ENCODE peak calls at places on chromosome 21, in seven cellular contexts. P is stimulated activated CD4-positive, alpha-beta T cell treated with anti-CD3 and anti-CD28 coated beads, Interleukin-1b, Interleukin-23, amount 100 ng/mL, for 24 hours; A is nephron progenitor cell; R is omental fat pad; J is SJSA1; Y is AG10803; Z is GM19239. H is an unnamed sample.

GRCh38 chr21:10575311-10575667 is 53.9 kb downstream of the TPTE start:
- DNase-seq in P (no peak), A (no peak), R (no peak), J (no peak), Y (no peak), Z (no peak), H (no peak)

GRCh38 chr21:35316933-35317332 is 267.8 kb upstream of the RUNX1 start:
- DNase-seq in P (no peak), A (no peak), R (peak), J (no peak), Y (no peak), Z (no peak), H (peak)

GRCh38 chr21:42453301-42454220 is 42.5 kb downstream of the RSPH1 start:
- DNase-seq in P (no peak), A (peak), R (no peak), J (no peak), Y (no peak), Z (no peak), H (no peak)

GRCh38 chr21:44365251-44365966 is 12.0 kb downstream of the TRPM2 start:
- DNase-seq in P (no peak), A (no peak), R (no peak), J (no peak), Y (no peak), Z (no peak), H (no peak)

GRCh38 chr21:28714795-28715464 is 277.7 kb downstream of the LTN1 start:
- DNase-seq in P (no peak), A (no peak), R (no peak), J (no peak), Y (peak), Z (no peak), H (peak)

GRCh38 chr21:33873116-33873515 is 42.5 kb downstream of the ATP5PO start:
- DNase-seq in P (no peak), A (no peak), R (no peak), J (no peak), Y (no peak), Z (no peak), H (no peak)

GRCh38 chr21:33686386-33686785 is 44.1 kb downstream of the ITSN1 start:
- DNase-seq in P (no peak), A (peak), R (no peak), J (no peak), Y (no peak), Z (no peak), H (no peak)

GRCh38 chr21:24852610-24853195 is 754.6 kb downstream of the MRPL39 start:
- DNase-seq in P (no peak), A (no peak), R (no peak), J (no peak), Y (no peak), Z (no peak), H (no peak)

GRCh38 chr21:41616063-41616591 is 108.2 kb upstream of the TMPRSS2 start:
- DNase-seq in P (no peak), A (no peak), R (no peak), J (no peak), Y (peak), Z (no peak), H (peak)

GRCh38 chr21:35398366-35398982 is 349.4 kb upstream of the RUNX1 start:
- DNase-seq in P (no peak), A (no peak), R (no peak), J (no peak), Y (no peak), Z (no peak), H (peak)

GRCh38 chr21:36883532-36884486 is 82.7 kb downstream of the HLCS start:
- DNase-seq in P (no peak), A (no peak), R (no peak), J (peak), Y (no peak), Z (no peak), H (no peak)

GRCh38 chr21:43770066-43770655 is 5.9 kb downstream of the CSTB start:
- DNase-seq in P (no peak), A (no peak), R (no peak), J (no peak), Y (no peak), Z (no peak), H (no peak)

GRCh38 chr21:38768385-38769071 is 37.2 kb upstream of the ETS2 start:
- DNase-seq in P (peak), A (no peak), R (no peak), J (peak), Y (peak), Z (no peak), H (peak)

GRCh38 chr21:18636897-18637296 is 233.3 kb upstream of the TMPRSS15 start:
- DNase-seq in P (no peak), A (no peak), R (no peak), J (no peak), Y (no peak), Z (no peak), H (no peak)

GRCh38 chr21:33127154-33127893 is 57.4 kb downstream of the OLIG1 start:
- DNase-seq in P (peak), A (peak), R (peak), J (peak), Y (peak), Z (peak), H (peak)

GRCh38 chr21:14325575-14325974 is 57.4 kb downstream of the HSPA13 start:
- DNase-seq in P (no peak), A (no peak), R (no peak), J (no peak), Y (no peak), Z (no peak), H (no peak)

GRCh38 chr21:29342394-29342957 is 43.8 kb downstream of the BACH1 start:
- DNase-seq in P (peak), A (no peak), R (no peak), J (peak), Y (peak), Z (no peak), H (peak)

GRCh38 chr21:44845418-44846200 is 27.7 kb upstream of the SUMO3 start:
- DNase-seq in P (peak), A (peak), R (peak), J (peak), Y (peak), Z (peak), H (peak)

GRCh38 chr21:41141031-41141457 is 26.9 kb upstream of the BACE2 start:
- DNase-seq in P (no peak), A (no peak), R (no peak), J (no peak), Y (peak), Z (no peak), H (peak)

GRCh38 chr21:45931397-45931969 is 50.1 kb upstream of the COL6A1 start:
- DNase-seq in P (no peak), A (no peak), R (no peak), J (no peak), Y (no peak), Z (no peak), H (no peak)

GRCh38 chr21:42093991-42094417 is 22.9 kb downstream of the UMODL1 start:
- DNase-seq in P (no peak), A (no peak), R (no peak), J (peak), Y (peak), Z (no peak), H (peak)

GRCh38 chr21:17003221-17003620 is 509.6 kb upstream of the CXADR start:
- DNase-seq in P (no peak), A (no peak), R (no peak), J (no peak), Y (peak), Z (no peak), H (peak)

GRCh38 chr21:42465008-42465878 is 30.8 kb downstream of the RSPH1 start:
- DNase-seq in P (no peak), A (no peak), R (no peak), J (no peak), Y (no peak), Z (no peak), H (peak)

GRCh38 chr21:25179116-25179515 is 428.2 kb downstream of the MRPL39 start:
- DNase-seq in P (no peak), A (no peak), R (no peak), J (no peak), Y (peak), Z (no peak), H (peak)

GRCh38 chr21:44802396-44803153 is 955 bp upstream of the UBE2G2 start:
- DNase-seq in P (no peak), A (peak), R (no peak), J (no peak), Y (no peak), Z (no peak), H (no peak)

GRCh38 chr21:15667010-15667409 is 62.8 kb upstream of the USP25 start:
- DNase-seq in P (no peak), A (no peak), R (no peak), J (no peak), Y (peak), Z (no peak), H (peak)

GRCh38 chr21:31752352-31752751 is 20.4 kb upstream of the SCAF4 start:
- DNase-seq in P (no peak), A (no peak), R (no peak), J (no peak), Y (peak), Z (no peak), H (peak)

GRCh38 chr21:29989634-29990234 is 49.9 kb upstream of the GRIK1 start:
- DNase-seq in P (no peak), A (no peak), R (no peak), J (no peak), Y (no peak), Z (no peak), H (peak)

GRCh38 chr21:15309022-15309590 is 244.3 kb upstream of the NRIP1 start:
- DNase-seq in P (no peak), A (no peak), R (no peak), J (no peak), Y (no peak), Z (no peak), H (no peak)

GRCh38 chr21:36504067-36505058 is 24.4 kb upstream of the CLDN14 start:
- DNase-seq in P (peak), A (peak), R (no peak), J (no peak), Y (peak), Z (no peak), H (peak)

GRCh38 chr21:17514124-17514481 is 1.3 kb downstream of the CXADR start:
- DNase-seq in P (no peak), A (no peak), R (no peak), J (no peak), Y (no peak), Z (no peak), H (peak)

GRCh38 chr21:18443686-18444085 is 40.1 kb upstream of the TMPRSS15 start:
- DNase-seq in P (no peak), A (no peak), R (no peak), J (no peak), Y (no peak), Z (no peak), H (no peak)

GRCh38 chr21:42199488-42200463 is 19.2 kb upstream of the ABCG1 start:
- DNase-seq in P (no peak), A (no peak), R (no peak), J (peak), Y (peak), Z (no peak), H (peak)

GRCh38 chr21:43345746-43346409 is 81.1 kb downstream of the SIK1 start:
- DNase-seq in P (no peak), A (no peak), R (no peak), J (no peak), Y (peak), Z (no peak), H (peak)

GRCh38 chr21:44773291-44773932 is 28.2 kb downstream of the UBE2G2 start:
- DNase-seq in P (no peak), A (peak), R (no peak), J (peak), Y (no peak), Z (no peak), H (no peak)

GRCh38 chr21:15444118-15444960 is 285.4 kb upstream of the USP25 start:
- DNase-seq in P (no peak), A (peak), R (no peak), J (no peak), Y (no peak), Z (no peak), H (no peak)

GRCh38 chr21:31220567-31220966 is 123.5 kb downstream of the TIAM1 start:
- DNase-seq in P (no peak), A (no peak), R (no peak), J (no peak), Y (peak), Z (no peak), H (peak)

GRCh38 chr21:25966308-25966707 is 204.3 kb downstream of the APP start:
- DNase-seq in P (no peak), A (no peak), R (no peak), J (no peak), Y (no peak), Z (no peak), H (no peak)

H was measured in fibroblast of pulmonary artery.